ENCODE peak calls at places on chromosomes 7 and 10, in ten cellular contexts. One of them, this sample, is unnamed.

GRCh38 chr7:98051118-98051744 is 55.4 kb upstream of the LMTK2 start:
- DNase-seq in suprapubic skin: peak; percentile 78
- DNase-seq in heart left ventricle: no peak
- DNase-seq in uterus: no peak
- DNase-seq in spleen: no peak
- DNase-seq in ovary: no peak
- DNase-seq in A549: no peak
- DNase-seq in breast epithelium: no peak
- DNase-seq in Peyer's patch: peak; percentile 65
- DNase-seq in K562: peak; percentile 89
- DNase-seq in this sample: peak; percentile 7

GRCh38 chr10:96716396-96716795 is 3.9 kb downstream of the PIK3AP1 start:
- DNase-seq in suprapubic skin: no peak
- DNase-seq in heart left ventricle: no peak
- DNase-seq in uterus: no peak
- DNase-seq in spleen: no peak
- DNase-seq in ovary: no peak
- DNase-seq in A549: no peak
- DNase-seq in breast epithelium: no peak
- DNase-seq in Peyer's patch: no peak
- DNase-seq in K562: no peak
- DNase-seq in this sample: no peak

GRCh38 chr10:16597656-16598055 is 76.0 kb upstream of the C1QL3 start:
- DNase-seq in suprapubic skin: no peak
- DNase-seq in heart left ventricle: no peak
- DNase-seq in uterus: no peak
- DNase-seq in spleen: no peak
- DNase-seq in ovary: no peak
- DNase-seq in A549: no peak
- DNase-seq in breast epithelium: no peak
- DNase-seq in Peyer's patch: no peak
- DNase-seq in K562: peak; percentile 32
- DNase-seq in this sample: no peak

GRCh38 chr7:34064511-34065158 is 159.3 kb downstream of the BMPER start:
- DNase-seq in suprapubic skin: no peak
- DNase-seq in heart left ventricle: no peak
- DNase-seq in uterus: peak; percentile 38
- DNase-seq in spleen: no peak
- DNase-seq in ovary: no peak
- DNase-seq in A549: peak; percentile 26
- DNase-seq in breast epithelium: no peak
- DNase-seq in Peyer's patch: no peak
- DNase-seq in K562: no peak
- DNase-seq in this sample: no peak

GRCh38 chr10:132592790-132593788 is 55.5 kb downstream of the INPP5A start:
- DNase-seq in suprapubic skin: no peak
- DNase-seq in heart left ventricle: no peak
- DNase-seq in uterus: no peak
- DNase-seq in spleen: peak; percentile 80
- DNase-seq in ovary: no peak
- DNase-seq in A549: no peak
- DNase-seq in breast epithelium: no peak
- DNase-seq in Peyer's patch: peak; percentile 81
- DNase-seq in K562: no peak
- DNase-seq in this sample: no peak

GRCh38 chr7:138126928-138127327 is 50.7 kb downstream of the AKR1D1 start:
- DNase-seq in suprapubic skin: no peak
- DNase-seq in heart left ventricle: no peak
- DNase-seq in uterus: no peak
- DNase-seq in spleen: no peak
- DNase-seq in ovary: no peak
- DNase-seq in A549: no peak
- DNase-seq in breast epithelium: no peak
- DNase-seq in Peyer's patch: no peak
- DNase-seq in K562: no peak
- DNase-seq in this sample: no peak

GRCh38 chr10:70528726-70529362 is 50.3 kb downstream of the PALD1 start:
- DNase-seq in suprapubic skin: no peak
- DNase-seq in heart left ventricle: no peak
- DNase-seq in uterus: no peak
- DNase-seq in spleen: no peak
- DNase-seq in ovary: no peak
- DNase-seq in A549: peak; percentile 67
- DNase-seq in breast epithelium: no peak
- DNase-seq in Peyer's patch: no peak
- DNase-seq in K562: peak; percentile 71
- DNase-seq in this sample: peak; percentile 12

GRCh38 chr7:75559355-75559986 is 67.4 kb downstream of the SPDYE5 start:
- DNase-seq in suprapubic skin: no peak
- DNase-seq in heart left ventricle: no peak
- DNase-seq in uterus: no peak
- DNase-seq in spleen: no peak
- DNase-seq in ovary: no peak
- DNase-seq in A549: no peak
- DNase-seq in breast epithelium: no peak
- DNase-seq in Peyer's patch: no peak
- DNase-seq in K562: no peak
- DNase-seq in this sample: no peak

GRCh38 chr7:29565982-29566746 is 2.5 kb downstream of the PRR15 start:
- DNase-seq in suprapubic skin: no peak
- DNase-seq in heart left ventricle: no peak
- DNase-seq in uterus: no peak
- DNase-seq in spleen: peak; percentile 76
- DNase-seq in ovary: peak; percentile 73
- DNase-seq in A549: no peak
- DNase-seq in breast epithelium: no peak
- DNase-seq in Peyer's patch: peak; percentile 55
- DNase-seq in K562: no peak
- DNase-seq in this sample: peak; percentile 11

GRCh38 chr7:95921543-95921942 is 149.2 kb downstream of the DYNC1I1 start:
- DNase-seq in suprapubic skin: no peak
- DNase-seq in heart left ventricle: no peak
- DNase-seq in uterus: no peak
- DNase-seq in spleen: no peak
- DNase-seq in ovary: no peak
- DNase-seq in A549: no peak
- DNase-seq in breast epithelium: no peak
- DNase-seq in Peyer's patch: no peak
- DNase-seq in K562: no peak
- DNase-seq in this sample: no peak

GRCh38 chr10:69335063-69335587 is 56.8 kb downstream of the HK1 start:
- DNase-seq in suprapubic skin: peak; percentile 77
- DNase-seq in heart left ventricle: peak; percentile 85
- DNase-seq in uterus: peak; percentile 23
- DNase-seq in spleen: peak; percentile 87
- DNase-seq in ovary: peak; percentile 77
- DNase-seq in A549: no peak
- DNase-seq in breast epithelium: no peak
- DNase-seq in Peyer's patch: peak; percentile 68
- DNase-seq in K562: peak; percentile 76
- DNase-seq in this sample: peak; percentile 49

GRCh38 chr7:112226701-112227276 is 20.3 kb downstream of the ZNF277 start:
- DNase-seq in suprapubic skin: no peak
- DNase-seq in heart left ventricle: no peak
- DNase-seq in uterus: no peak
- DNase-seq in spleen: no peak
- DNase-seq in ovary: no peak
- DNase-seq in A549: no peak
- DNase-seq in breast epithelium: no peak
- DNase-seq in Peyer's patch: no peak
- DNase-seq in K562: no peak
- DNase-seq in this sample: no peak

GRCh38 chr10:121525276-121526039 is 72.8 kb downstream of the FGFR2 start:
- DNase-seq in suprapubic skin: no peak
- DNase-seq in heart left ventricle: no peak
- DNase-seq in uterus: peak; percentile 64
- DNase-seq in spleen: no peak
- DNase-seq in ovary: no peak
- DNase-seq in A549: no peak
- DNase-seq in breast epithelium: no peak
- DNase-seq in Peyer's patch: no peak
- DNase-seq in K562: no peak
- DNase-seq in this sample: no peak

GRCh38 chr10:31419394-31420063 is 100.5 kb downstream of the ZEB1 start:
- DNase-seq in suprapubic skin: no peak
- DNase-seq in heart left ventricle: no peak
- DNase-seq in uterus: no peak
- DNase-seq in spleen: no peak
- DNase-seq in ovary: no peak
- DNase-seq in A549: no peak
- DNase-seq in breast epithelium: no peak
- DNase-seq in Peyer's patch: no peak
- DNase-seq in K562: no peak
- DNase-seq in this sample: no peak

GRCh38 chr10:129741978-129742741 is 221.9 kb downstream of the EBF3 start:
- DNase-seq in suprapubic skin: peak; percentile 54
- DNase-seq in heart left ventricle: no peak
- DNase-seq in uterus: no peak
- DNase-seq in spleen: peak; percentile 59
- DNase-seq in ovary: no peak
- DNase-seq in A549: no peak
- DNase-seq in breast epithelium: no peak
- DNase-seq in Peyer's patch: peak; percentile 28
- DNase-seq in K562: no peak
- DNase-seq in this sample: no peak

GRCh38 chr7:154844499-154844898 is 158.4 kb downstream of the PAXIP1 start:
- DNase-seq in suprapubic skin: no peak
- DNase-seq in heart left ventricle: no peak
- DNase-seq in uterus: no peak
- DNase-seq in spleen: no peak
- DNase-seq in ovary: no peak
- DNase-seq in A549: no peak
- DNase-seq in breast epithelium: no peak
- DNase-seq in Peyer's patch: no peak
- DNase-seq in K562: no peak
- DNase-seq in this sample: no peak

GRCh38 chr10:109393425-109393824 is 529.9 kb downstream of the XPNPEP1 start:
- DNase-seq in suprapubic skin: no peak
- DNase-seq in heart left ventricle: no peak
- DNase-seq in uterus: no peak
- DNase-seq in spleen: no peak
- DNase-seq in ovary: no peak
- DNase-seq in A549: no peak
- DNase-seq in breast epithelium: no peak
- DNase-seq in Peyer's patch: no peak
- DNase-seq in K562: no peak
- DNase-seq in this sample: no peak
- TF ChIP-seq POLR2A in suprapubic skin: no peak
- TF ChIP-seq POLR2A in heart left ventricle: no peak
- TF ChIP-seq POLR2A in uterus: no peak
- TF ChIP-seq POLR2A in spleen: no peak
- TF ChIP-seq POLR2A in ovary: no peak
- TF ChIP-seq POLR2A in A549: no peak
- TF ChIP-seq POLR2A in breast epithelium: no peak
- TF ChIP-seq POLR2A in Peyer's patch: no peak
- TF ChIP-seq POLR2A in K562: no peak
- TF ChIP-seq POLR2A in this sample: no peak

DNA sequence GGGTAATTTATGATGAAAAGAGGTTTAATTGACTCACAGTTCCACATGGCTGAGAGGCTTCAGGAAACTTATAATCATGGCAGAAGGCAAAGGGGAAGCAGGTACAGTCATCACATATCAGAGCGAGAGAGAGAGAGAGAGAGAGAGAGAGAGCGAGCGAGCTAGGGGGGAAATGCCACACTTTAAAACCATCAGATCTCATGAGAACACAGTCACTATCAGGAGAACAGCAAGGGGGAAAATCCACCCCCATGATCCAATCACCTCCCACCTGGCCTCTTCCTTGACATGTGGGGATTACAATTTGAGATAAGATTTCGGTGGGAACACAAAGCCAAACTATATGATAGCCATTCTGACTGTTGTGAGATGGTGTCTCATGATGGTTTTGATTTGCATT is 576.3 kb downstream of the GFRA1 start:
- DNase-seq in suprapubic skin: no peak
- DNase-seq in heart left ventricle: no peak
- DNase-seq in uterus: no peak
- DNase-seq in spleen: no peak
- DNase-seq in ovary: no peak
- DNase-seq in A549: no peak
- DNase-seq in breast epithelium: no peak
- DNase-seq in Peyer's patch: no peak
- DNase-seq in K562: no peak
- DNase-seq in this sample: no peak
- TF ChIP-seq POLR2A in suprapubic skin: no peak
- TF ChIP-seq POLR2A in heart left ventricle: no peak
- TF ChIP-seq POLR2A in uterus: no peak
- TF ChIP-seq POLR2A in spleen: no peak
- TF ChIP-seq POLR2A in ovary: no peak
- TF ChIP-seq POLR2A in A549: no peak
- TF ChIP-seq POLR2A in breast epithelium: no peak
- TF ChIP-seq POLR2A in Peyer's patch: no peak
- TF ChIP-seq POLR2A in K562: no peak
- TF ChIP-seq POLR2A in this sample: no peak

GRCh38 chr10:78551184-78552005 is 517.4 kb upstream of the ZMIZ1 start:
- DNase-seq in suprapubic skin: no peak
- DNase-seq in heart left ventricle: no peak
- DNase-seq in uterus: no peak
- DNase-seq in spleen: no peak
- DNase-seq in ovary: no peak
- DNase-seq in A549: no peak
- DNase-seq in breast epithelium: no peak
- DNase-seq in Peyer's patch: no peak
- DNase-seq in K562: no peak
- DNase-seq in this sample: no peak
- TF ChIP-seq POLR2A in suprapubic skin: no peak
- TF ChIP-seq POLR2A in heart left ventricle: no peak
- TF ChIP-seq POLR2A in uterus: no peak
- TF ChIP-seq POLR2A in spleen: no peak
- TF ChIP-seq POLR2A in ovary: no peak
- TF ChIP-seq POLR2A in A549: no peak
- TF ChIP-seq POLR2A in breast epithelium: no peak
- TF ChIP-seq POLR2A in Peyer's patch: no peak
- TF ChIP-seq POLR2A in K562: no peak
- TF ChIP-seq POLR2A in this sample: no peak

DNA sequence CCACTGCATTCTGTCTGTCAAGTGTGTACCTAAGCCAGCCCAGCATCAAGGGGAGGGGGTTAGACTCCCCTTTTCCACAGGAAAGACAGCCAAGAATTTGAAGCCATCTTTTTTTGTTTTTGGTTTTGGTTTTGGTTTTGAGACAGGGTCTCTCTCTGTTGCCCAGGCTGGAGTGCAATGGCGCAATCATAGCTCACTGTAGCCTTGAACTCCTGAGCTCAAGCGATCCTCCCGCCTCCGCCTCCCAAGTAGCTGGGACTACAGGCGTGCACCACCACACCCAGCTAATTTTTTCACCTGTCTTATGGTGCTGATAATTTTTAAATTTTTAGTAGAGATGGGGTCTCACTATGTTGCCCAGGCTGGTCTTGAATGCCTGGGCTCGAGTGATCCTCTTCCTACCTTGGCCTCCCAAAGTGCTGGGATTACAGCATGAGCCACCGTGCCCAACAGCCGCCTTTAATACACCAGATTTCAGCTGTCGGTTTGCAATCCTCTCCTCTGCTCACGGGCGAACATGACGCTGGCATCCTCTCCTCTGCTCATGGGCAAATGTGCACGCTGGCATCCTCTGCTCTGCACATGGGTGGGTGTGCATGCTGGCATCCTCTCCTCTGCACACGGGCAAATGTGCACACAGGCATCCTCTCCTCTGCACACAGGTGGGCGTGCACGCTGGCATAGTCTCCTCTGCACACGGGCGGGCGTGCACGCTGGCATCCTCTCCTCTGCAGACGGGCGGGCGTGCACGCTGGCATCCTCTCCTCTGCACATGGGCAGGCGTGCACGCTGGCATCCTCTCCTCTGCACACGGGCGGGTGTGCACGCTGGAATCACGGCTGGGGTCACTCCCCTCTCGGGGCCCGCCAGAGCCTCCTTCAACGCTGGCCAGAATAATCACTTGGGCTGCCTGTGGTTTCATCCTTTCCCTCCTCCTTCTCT is 56.0 kb upstream of the PDGFA start:
- DNase-seq in suprapubic skin: no peak
- DNase-seq in heart left ventricle: no peak
- DNase-seq in uterus: no peak
- DNase-seq in spleen: no peak
- DNase-seq in ovary: no peak
- DNase-seq in A549: no peak
- DNase-seq in breast epithelium: no peak
- DNase-seq in Peyer's patch: no peak
- DNase-seq in K562: no peak
- DNase-seq in this sample: no peak
- TF ChIP-seq POLR2A in suprapubic skin: no peak
- TF ChIP-seq POLR2A in heart left ventricle: no peak
- TF ChIP-seq POLR2A in uterus: no peak
- TF ChIP-seq POLR2A in spleen: no peak
- TF ChIP-seq POLR2A in ovary: no peak
- TF ChIP-seq POLR2A in A549: no peak
- TF ChIP-seq POLR2A in breast epithelium: no peak
- TF ChIP-seq POLR2A in Peyer's patch: no peak
- TF ChIP-seq POLR2A in K562: no peak
- TF ChIP-seq POLR2A in this sample: no peak

This sample was measured in erythroblast.